ENCODE peak calls at places on chromosomes 16 and 17, in five cellular contexts. L is lower lobe of right lung, A is retina, O is left lung, Y is memory B cell. F is an unnamed sample.

GRCh38 chr17:68868708-68869107 is 86.5 kb downstream of the ABCA8 start:
- DNase-seq in A (no peak), O (no peak), Y (no peak), L (no peak), F (no peak)

GRCh38 chr16:86911311-86911999 is 333.1 kb downstream of the FOXL1 start:
- DNase-seq in L (no peak), O (no peak), A (no peak), Y (no peak), F (no peak)

GRCh38 chr17:82775033-82775823 is 23.4 kb downstream of the TBCD start:
- DNase-seq in O (peak), L (peak), Y (peak), A (peak), F (no peak)

GRCh38 chr17:75084039-75084660 is 3.6 kb upstream of the SLC16A5 start:
- DNase-seq in L (no peak), O (no peak), Y (no peak), A (no peak), F (no peak)

GRCh38 chr17:78040561-78041400 is 82.3 kb downstream of the TNRC6C start:
- DNase-seq in L (peak), O (peak), Y (peak), A (peak), F (peak)

GRCh38 chr16:3718019-3718391 is 681 bp upstream of the TRAP1 start:
- DNase-seq in A (no peak), Y (no peak), L (no peak), O (no peak), F (no peak)

GRCh38 chr17:51645056-51645455 is 384.7 kb downstream of the UTP18 start:
- DNase-seq in L (no peak), O (no peak), A (no peak), Y (no peak), F (no peak)

GRCh38 chr17:17419621-17420020 is 57.2 kb upstream of the MED9 start:
- DNase-seq in Y (no peak), O (no peak), A (no peak), L (peak), F (no peak)

GRCh38 chr17:26809033-26809432 is 484.9 kb upstream of the WSB1 start:
- DNase-seq in O (no peak), L (no peak), Y (no peak), A (no peak), F (no peak)

GRCh38 chr16:1413684-1414531 is 596 bp downstream of the UNKL start:
- DNase-seq in Y (peak), O (peak), A (peak), L (peak), F (peak)

GRCh38 chr17:40371261-40371929 is 6.9 kb upstream of the GJD3 start:
- DNase-seq in A (no peak), O (no peak), Y (no peak), L (no peak), F (no peak)

GRCh38 chr16:17658881-17659280 is 188.1 kb upstream of the XYLT1 start:
- DNase-seq in O (no peak), A (no peak), L (no peak), Y (no peak), F (no peak)

GRCh38 chr16:72677662-72678447 is 370.1 kb downstream of the ZFHX3 start:
- DNase-seq in Y (no peak), A (no peak), O (no peak), L (no peak), F (no peak)

GRCh38 chr16:12436201-12436657 is 367.5 kb downstream of the CPPED1 start:
- DNase-seq in Y (no peak), L (no peak), O (no peak), A (peak), F (no peak)

GRCh38 chr17:16419074-16419928 is 3.9 kb downstream of the TRPV2 start:
- DNase-seq in Y (no peak), A (no peak), O (no peak), L (no peak), F (peak)

GRCh38 chr17:63151981-63152523 is 186.0 kb downstream of the TANC2 start:
- DNase-seq in A (no peak), O (no peak), L (no peak), Y (no peak), F (no peak)

GRCh38 chr17:57281887-57282653 is 25.7 kb downstream of the MSI2 start:
- DNase-seq in L (no peak), Y (no peak), O (no peak), A (no peak), F (no peak)

GRCh38 chr16:82995927-82996441 is 369.2 kb downstream of the CDH13 start:
- DNase-seq in Y (no peak), O (no peak), A (no peak), L (no peak), F (no peak)

GRCh38 chr16:535446-536405 is 8.2 kb downstream of the CAPN15 start:
- DNase-seq in A (no peak), Y (no peak), L (no peak), O (peak), F (no peak)

GRCh38 chr17:68556551-68556950 is 44.3 kb downstream of the PRKAR1A start:
- DNase-seq in A (no peak), L (no peak), Y (no peak), O (no peak), F (no peak)

GRCh38 chr17:823501-823902 is 41.3 kb downstream of the MRM3 start:
- DNase-seq in L (no peak), A (no peak), Y (no peak), O (no peak), F (no peak)

GRCh38 chr17:4938670-4939553 is 934 bp downstream of the SLC25A11 start:
- DNase-seq in A (no peak), Y (no peak), L (no peak), O (no peak), F (no peak)

GRCh38 chr17:72370819-72371218 is 250.0 kb downstream of the SOX9 start:
- DNase-seq in A (no peak), L (no peak), O (no peak), Y (no peak), F (no peak)

GRCh38 chr17:2947588-2947950 is 115.8 kb downstream of the OR1D5 start:
- DNase-seq in O (no peak), A (no peak), L (peak), Y (no peak), F (no peak)

GRCh38 chr16:25151996-25152395 is 40.5 kb downstream of the LCMT1 start:
- DNase-seq in Y (no peak), O (no peak), L (no peak), A (no peak), F (no peak)

F was measured in CD14-positive monocyte.